ENCODE peak calls at places on chromosome 2, in ten cellular contexts. W is OCI-LY7; I is right cardiac atrium; M is upper lobe of left lung; X is cardiac fibroblast; N is A549; O is CD8-positive, alpha-beta memory T cell; E is AG04450; D is fibroblast of lung; Y is dorsolateral prefrontal cortex. Q is an unnamed sample.

GRCh38 chr2:3628241-3628679 is 29.7 kb upstream of the ALLC start:
- DNase-seq in W (no peak), I (peak; percentile 25), M (no peak), X (no peak), N (no peak), O (no peak), E (no peak), D (no peak), Y (no peak), Q (no peak)

GRCh38 chr2:54557601-54558187 is 101.6 kb downstream of the SPTBN1 start:
- DNase-seq in W (peak; percentile 81), I (peak; percentile 78), M (peak; percentile 94), X (peak; percentile 59), N (peak; percentile 33), O (peak; percentile 63), E (no peak), D (peak; percentile 36), Y (no peak), Q (peak; percentile 50)

GRCh38 chr2:174603280-174603679 is 5.7 kb upstream of the WIPF1 start:
- DNase-seq in W (peak; percentile 74), I (peak; percentile 80), M (no peak), X (peak; percentile 82), N (no peak), O (peak; percentile 34), E (no peak), D (peak; percentile 74), Y (peak; percentile 50), Q (peak; percentile 38)

GRCh38 chr2:134181219-134181618 is 72.7 kb upstream of the MGAT5 start:
- DNase-seq in W (peak; percentile 42), I (no peak), M (no peak), X (no peak), N (no peak), O (peak; percentile 16), E (no peak), D (no peak), Y (no peak), Q (no peak)

GRCh38 chr2:27363933-27364332 is 6.2 kb downstream of the EIF2B4 start:
- DNase-seq in W (no peak), I (no peak), M (no peak), X (no peak), N (no peak), O (no peak), E (no peak), D (no peak), Y (no peak), Q (no peak)

GRCh38 chr2:235206980-235207579 is 255.3 kb downstream of the SH3BP4 start:
- DNase-seq in W (peak; percentile 42), I (no peak), M (no peak), X (no peak), N (no peak), O (no peak), E (no peak), D (no peak), Y (no peak), Q (no peak)

GRCh38 chr2:163799807-163800206 is 64.0 kb upstream of the FIGN start:
- DNase-seq in W (no peak), I (no peak), M (no peak), X (no peak), N (no peak), O (no peak), E (no peak), D (no peak), Y (no peak), Q (no peak)

GRCh38 chr2:99425022-99425421 is 64.8 kb downstream of the REV1 start:
- DNase-seq in W (no peak), I (no peak), M (no peak), X (peak; percentile 95), N (no peak), O (no peak), E (peak; percentile 64), D (peak; percentile 93), Y (no peak), Q (peak; percentile 77)

GRCh38 chr2:28626891-28627421 is 124.7 kb upstream of the PPP1CB start:
- DNase-seq in W (no peak), I (peak; percentile 82), M (no peak), X (no peak), N (no peak), O (no peak), E (peak; percentile 53), D (peak; percentile 91), Y (no peak), Q (no peak)

GRCh38 chr2:96631804-96632435 is 6.2 kb downstream of the KANSL3 start:
- DNase-seq in W (no peak), I (no peak), M (no peak), X (peak; percentile 73), N (no peak), O (no peak), E (peak; percentile 50), D (peak; percentile 56), Y (no peak), Q (peak; percentile 72)

GRCh38 chr2:236264256-236264655 is at the start of gene ASB18:
- DNase-seq in W (no peak), I (peak; percentile 75), M (no peak), X (no peak), N (no peak), O (no peak), E (no peak), D (no peak), Y (no peak), Q (no peak)

GRCh38 chr2:38214209-38214717 is 138.3 kb upstream of the CYP1B1 start:
- DNase-seq in W (no peak), I (no peak), M (no peak), X (no peak), N (no peak), O (no peak), E (no peak), D (peak; percentile 19), Y (no peak), Q (no peak)

GRCh38 chr2:200476836-200477235 is 33.0 kb downstream of the KCTD18 start:
- DNase-seq in W (no peak), I (no peak), M (no peak), X (no peak), N (no peak), O (no peak), E (no peak), D (no peak), Y (no peak), Q (no peak)

DNA sequence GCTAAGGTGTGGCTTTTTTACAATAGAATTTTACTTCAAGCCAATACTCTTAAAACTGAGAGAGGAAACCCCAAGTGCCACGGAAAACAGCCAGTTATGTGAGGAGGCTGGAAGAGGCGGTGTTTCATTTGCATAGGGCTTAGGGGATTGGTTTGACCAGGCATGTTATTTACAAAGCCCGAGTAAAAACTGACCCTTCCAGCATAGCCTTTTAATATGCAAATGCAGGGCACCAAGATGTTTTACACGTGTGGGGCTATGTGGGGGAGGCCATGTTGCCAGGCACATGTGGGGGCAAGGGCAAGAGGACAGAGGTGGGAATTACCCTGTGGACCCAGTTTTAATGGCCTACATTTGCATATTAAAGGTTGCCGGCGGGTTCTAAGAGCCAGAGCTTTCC is 11.5 kb upstream of the SUMO1 start:
- DNase-seq in W (no peak), I (no peak), M (no peak), X (no peak), N (no peak), O (no peak), E (no peak), D (no peak), Y (no peak), Q (no peak)
- H3K4me3 ChIP-seq in W (no peak overlapping the region), I (no peak overlapping the region), M (no peak overlapping the region), X (no peak overlapping the region), N (no peak overlapping the region), O (no peak overlapping the region), E (no peak overlapping the region), D (no peak overlapping the region), Y (no peak overlapping the region), Q (no peak overlapping the region)

GRCh38 chr2:184449760-184450159 is 148.6 kb upstream of the ZNF804A start:
- DNase-seq in W (peak; percentile 33), I (no peak), M (no peak), X (no peak), N (no peak), O (no peak), E (no peak), D (no peak), Y (no peak), Q (no peak)
- H3K4me3 ChIP-seq in W (no peak overlapping the region), I (no peak overlapping the region), M (no peak overlapping the region), X (no peak overlapping the region), N (no peak overlapping the region), O (no peak overlapping the region), E (no peak overlapping the region), D (no peak overlapping the region), Y (no peak overlapping the region), Q (no peak overlapping the region)

GRCh38 chr2:197675711-197676188 is 363 bp upstream of the RFTN2 start:
- DNase-seq in W (no peak), I (peak; percentile 63), M (no peak), X (peak; percentile 79), N (no peak), O (no peak), E (peak; percentile 16), D (peak; percentile 88), Y (no peak), Q (peak; percentile 22)
- H3K4me3 ChIP-seq in W (no peak overlapping the region), I (peak overlapping the region; percentile 78), M (peak overlapping the region; percentile 38), X (peak overlapping the region; percentile 46), N (no peak overlapping the region), O (no peak overlapping the region), E (peak overlapping the region; percentile 62), D (peak overlapping the region; percentile 45), Y (peak overlapping the region; percentile 66), Q (peak overlapping the region; percentile 46)

GRCh38 chr2:240585681-240586197 is 795 bp upstream of the CAPN10 start:
- DNase-seq in W (no peak), I (peak; percentile 37), M (no peak), X (no peak), N (no peak), O (no peak), E (no peak), D (no peak), Y (no peak), Q (no peak)

GRCh38 chr2:240583774-240584173 is 2.8 kb upstream of the CAPN10 start:
- DNase-seq in W (no peak), I (peak; percentile 11), M (no peak), X (no peak), N (no peak), O (no peak), E (no peak), D (no peak), Y (no peak), Q (no peak)

GRCh38 chr2:240586198-240586918 is at the start of gene CAPN10:
- DNase-seq in W (peak; percentile 97), I (peak; percentile 99), M (peak; percentile 100), X (peak; percentile 96), N (peak; percentile 88), O (peak; percentile 95), E (peak; percentile 78), D (peak; percentile 93), Y (peak; percentile 99), Q (peak; percentile 98)

GRCh38 chr2:240584486-240585031 is 2.0 kb upstream of the CAPN10 start:
- DNase-seq in W (peak; percentile 97), I (peak; percentile 26), M (no peak), X (peak; percentile 82), N (no peak), O (no peak), E (no peak), D (peak; percentile 20), Y (no peak), Q (peak; percentile 55)

DNA sequence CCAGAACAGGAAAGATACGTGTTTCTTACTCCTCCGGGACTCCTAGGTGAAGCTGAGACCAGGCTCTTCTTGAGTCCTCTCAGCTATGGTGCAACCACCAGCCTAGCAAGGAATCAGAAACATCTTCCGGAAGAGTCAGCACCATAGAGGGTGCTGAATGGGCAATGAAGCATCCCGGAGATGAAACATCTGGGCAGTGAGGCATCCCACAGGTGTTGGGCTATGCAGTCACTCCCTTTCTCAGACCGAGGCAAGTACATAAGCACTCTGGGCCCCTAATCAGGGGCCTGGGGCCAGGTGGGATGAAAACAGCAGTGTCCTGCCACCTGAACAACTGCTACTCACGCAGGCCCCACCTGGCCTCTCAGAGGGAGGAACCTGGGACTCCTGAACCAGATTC is 1.4 kb upstream of the CAPN10 start:
- DNase-seq in W (peak; percentile 97), I (peak; percentile 15), M (no peak), X (no peak), N (no peak), O (no peak), E (no peak), D (no peak), Y (no peak), Q (no peak)
- H3K4me3 ChIP-seq in W (peak overlapping the region; percentile 96), I (peak overlapping the region; percentile 79), M (peak overlapping the region; percentile 90), X (peak overlapping the region; percentile 97), N (peak overlapping the region; percentile 82), O (peak overlapping the region; percentile 97), E (peak overlapping the region; percentile 99), D (peak overlapping the region; percentile 61), Y (peak overlapping the region; percentile 60), Q (peak overlapping the region; percentile 85)